ENCODE peak calls at places on chromosomes 13 and 19, in ten cellular contexts. G is SW 1271; S is NCI-H1092 treated with DMSO at 0.1 percent for 48 hours; Z is AML-193; X is activated naive CD4-positive, alpha-beta T cell treated with anti-CD3 and anti-CD28 coated beads, Interleukin-2, amount 50 U/mL, for 16 hours; D is T1000; H is AG04450; W is ELR; Q is left kidney; P is GM12892. A is an unnamed sample.

GRCh38 chr19:51361228-51361627 is 5.0 kb downstream of the ETFB start:
- DNase-seq in Q (no peak), H (no peak), P (no peak), D (no peak), X (no peak), W (no peak), G (no peak), S (no peak), Z (no peak), A (no peak)

GRCh38 chr19:55392820-55393219 is 7.1 kb downstream of the RPL28 start:
- DNase-seq in Q (peak), Z (no peak), G (no peak), W (no peak), P (no peak), S (no peak), X (no peak), D (no peak), H (no peak), A (no peak)

GRCh38 chr13:23621316-23621645 is 51.1 kb downstream of the TNFRSF19 start:
- DNase-seq in G (peak), W (peak), S (no peak), H (peak), D (peak), P (no peak), Z (no peak), X (no peak), Q (no peak), A (no peak)

GRCh38 chr13:79491715-79492114 is 10.8 kb downstream of the NDFIP2 start:
- DNase-seq in P (no peak), S (no peak), W (peak), G (no peak), D (no peak), Q (no peak), Z (no peak), H (no peak), X (no peak), A (peak)

GRCh38 chr19:42121666-42122069 is 10.6 kb downstream of the POU2F2 start:
- DNase-seq in Q (no peak), P (peak), H (peak), D (peak), G (peak), S (no peak), W (peak), Z (no peak), X (peak), A (peak)

GRCh38 chr19:19460761-19461265 is 54.5 kb downstream of the TSSK6 start:
- DNase-seq in Q (peak), P (no peak), S (no peak), W (peak), Z (no peak), H (no peak), X (peak), D (no peak), G (no peak), A (no peak)

GRCh38 chr19:28705008-28705407 is 507.9 kb downstream of the UQCRFS1 start:
- DNase-seq in Z (no peak), H (peak), G (peak), P (no peak), Q (peak), W (peak), S (no peak), X (no peak), D (peak), A (peak)

GRCh38 chr13:30119476-30119875 is 187.9 kb downstream of the KATNAL1 start:
- DNase-seq in G (no peak), Z (no peak), Q (peak), S (peak), D (peak), H (no peak), W (peak), X (no peak), P (no peak), A (no peak)

GRCh38 chr13:97478247-97478646 is 44.3 kb downstream of the RAP2A start:
- DNase-seq in S (no peak), P (no peak), Q (peak), G (no peak), H (no peak), X (no peak), Z (no peak), W (no peak), D (no peak), A (no peak)

GRCh38 chr19:36040495-36040894 is 7.8 kb upstream of the CLIP3 start:
- DNase-seq in Z (no peak), P (no peak), W (no peak), D (no peak), Q (peak), H (no peak), X (no peak), S (no peak), G (no peak), A (no peak)

GRCh38 chr13:77384999-77385398 is 58.1 kb upstream of the MYCBP2 start:
- DNase-seq in Q (no peak), S (no peak), W (no peak), H (no peak), Z (no peak), P (no peak), X (no peak), G (no peak), D (no peak), A (no peak)

GRCh38 chr19:35557539-35558399 is 5.7 kb downstream of the ATP4A start:
- DNase-seq in Z (no peak), H (no peak), W (peak), S (peak), D (no peak), P (no peak), Q (peak), G (no peak), X (peak), A (peak)

GRCh38 chr13:24215732-24216131 is 55.2 kb downstream of the SPATA13 start:
- DNase-seq in H (no peak), S (no peak), X (no peak), P (no peak), Q (peak), G (no peak), W (no peak), Z (no peak), D (no peak), A (no peak)

GRCh38 chr13:30158774-30159445 is 148.4 kb downstream of the KATNAL1 start:
- DNase-seq in X (no peak), H (peak), Q (no peak), S (no peak), G (no peak), Z (no peak), W (peak), D (no peak), P (no peak), A (peak)

GRCh38 chr13:24605923-24606372 is 74.3 kb upstream of the ATP12A start:
- DNase-seq in S (peak), Q (no peak), X (no peak), P (no peak), Z (no peak), H (no peak), D (no peak), W (peak), G (peak), A (no peak)

GRCh38 chr13:107124129-107124718 is 556.3 kb upstream of the ARGLU1 start:
- DNase-seq in X (no peak), H (no peak), D (no peak), Q (peak), P (no peak), S (peak), Z (peak), W (peak), G (no peak), A (no peak)

GRCh38 chr19:33559996-33560395 is 38.4 kb upstream of the PEPD start:
- DNase-seq in P (no peak), Q (no peak), D (no peak), S (no peak), X (no peak), W (no peak), Z (no peak), H (no peak), G (no peak), A (no peak)

GRCh38 chr13:45381196-45381595 is 37.0 kb downstream of the SLC25A30 start:
- DNase-seq in S (no peak), G (no peak), W (no peak), Q (no peak), H (no peak), P (no peak), D (no peak), Z (no peak), X (no peak), A (no peak)

GRCh38 chr13:80465321-80465720 is 124.4 kb upstream of the SPRY2 start:
- DNase-seq in S (no peak), Q (no peak), W (no peak), H (no peak), X (no peak), G (no peak), D (no peak), P (no peak), Z (no peak), A (no peak)

GRCh38 chr19:10228925-10229324 is 2.2 kb downstream of the S1PR2 start:
- DNase-seq in G (peak), Z (no peak), H (no peak), S (peak), D (no peak), P (no peak), X (peak), Q (peak), W (peak), A (no peak)

GRCh38 chr19:18294467-18294864 is 13.0 kb upstream of the JUND start:
- DNase-seq in S (peak), G (no peak), Q (peak), P (no peak), H (no peak), W (no peak), D (no peak), X (peak), Z (no peak), A (no peak)

GRCh38 chr19:679418-680286 is 3.5 kb downstream of the FSTL3 start:
- DNase-seq in P (peak), W (peak), X (peak), Q (peak), H (peak), Z (no peak), D (peak), G (peak), S (no peak), A (peak)

GRCh38 chr13:36769545-36769944 is 49.5 kb upstream of the RFXAP start:
- DNase-seq in W (no peak), H (no peak), S (no peak), G (no peak), D (no peak), X (no peak), Q (no peak), Z (no peak), P (no peak), A (no peak)

GRCh38 chr19:52034051-52034728 is 6.0 kb upstream of the ZNF614 start:
- DNase-seq in G (no peak), D (no peak), S (no peak), H (no peak), X (no peak), W (peak), Z (no peak), Q (no peak), P (no peak), A (no peak)

GRCh38 chr13:27037571-27037970 is 134.0 kb downstream of the USP12 start:
- DNase-seq in H (no peak), Q (no peak), D (no peak), W (no peak), Z (no peak), P (no peak), X (no peak), S (no peak), G (no peak), A (no peak)

GRCh38 chr19:5996598-5997320 is 18.8 kb upstream of the RANBP3 start:
- DNase-seq in H (no peak), P (no peak), Q (no peak), D (no peak), Z (no peak), X (no peak), W (no peak), S (no peak), G (no peak), A (no peak)

GRCh38 chr13:113098163-113098732 is 7.3 kb upstream of the F7 start:
- DNase-seq in G (no peak), Z (no peak), Q (peak), P (no peak), X (no peak), S (no peak), D (no peak), W (peak), H (no peak), A (no peak)

GRCh38 chr13:82976499-82976898 is 905.8 kb downstream of the SLITRK1 start:
- DNase-seq in W (peak), P (no peak), Q (no peak), Z (no peak), X (no peak), D (no peak), G (peak), S (no peak), H (no peak), A (no peak)

GRCh38 chr13:60396008-60396782 is 825 bp upstream of the TDRD3 start:
- DNase-seq in S (peak), Q (peak), H (peak), P (peak), X (peak), G (peak), Z (peak), W (peak), D (peak), A (peak)

GRCh38 chr13:77928909-77929308 is 10.3 kb upstream of the EDNRB start:
- DNase-seq in Q (no peak), P (no peak), D (no peak), G (peak), Z (peak), H (no peak), S (no peak), X (no peak), W (peak), A (no peak)

GRCh38 chr13:98997738-98998641 is 20.1 kb upstream of the DOCK9 start:
- DNase-seq in D (peak), X (no peak), H (no peak), Z (no peak), Q (no peak), S (peak), P (no peak), G (no peak), W (peak), A (no peak)

GRCh38 chr19:49939721-49940481 is 10.6 kb upstream of the NUP62 start:
- DNase-seq in H (no peak), W (no peak), X (no peak), Z (no peak), P (no peak), S (no peak), Q (no peak), G (no peak), D (no peak), A (no peak)

GRCh38 chr13:98060282-98060681 is 82.6 kb upstream of the FARP1 start:
- DNase-seq in Z (no peak), G (no peak), D (no peak), S (no peak), H (no peak), Q (no peak), W (no peak), P (no peak), X (no peak), A (no peak)

GRCh38 chr19:6092329-6093286 is 17.7 kb downstream of the RFX2 start:
- DNase-seq in G (no peak), Q (peak), H (no peak), D (peak), P (no peak), X (no peak), Z (no peak), W (peak), S (peak), A (peak)

GRCh38 chr13:38543561-38543960 is 143.3 kb upstream of the FREM2 start:
- DNase-seq in S (no peak), P (no peak), H (no peak), Z (no peak), D (no peak), Q (no peak), X (no peak), W (no peak), G (no peak), A (no peak)

GRCh38 chr19:871446-872265 is 12.2 kb downstream of the CFD start:
- DNase-seq in W (no peak), X (no peak), D (peak), S (no peak), P (no peak), Q (peak), G (peak), Z (no peak), H (no peak), A (no peak)

GRCh38 chr19:5228932-5229777 is 111.5 kb downstream of the PTPRS start:
- DNase-seq in G (no peak), Q (peak), P (no peak), S (peak), X (no peak), H (no peak), Z (no peak), D (no peak), W (no peak), A (no peak)